ENCODE peak calls at places on chromosomes 4 and X, in ten cellular contexts. One of them, this sample, is unnamed.

GRCh38 chr4:7971881-7972500 is 32.3 kb upstream of the AFAP1 start:
- DNase-seq in BJ: no peak
- DNase-seq in NCI-H526 treated with DMSO at 0.1 percent for 48 hours: no peak
- DNase-seq in stimulated activated CD8-positive, alpha-beta memory T cell treated with anti-CD3 and anti-CD28 coated beads, Interleukin-7, amount 100 ng/mL, for 1 hour: no peak
- DNase-seq in stimulated activated naive CD8-positive, alpha-beta T cell treated with anti-CD3 and anti-CD28 coated beads, Interleukin-15, Interleukin-2, amounts not matched to agents 100 U/mL and 50 U/mL, for 24 hours: no peak
- DNase-seq in GM04504: no peak
- DNase-seq in ELR: peak; percentile 78
- DNase-seq in cardiac muscle cell: no peak
- DNase-seq in CD8-positive, alpha-beta memory T cell: no peak
- DNase-seq in GM12865: no peak
- DNase-seq in this sample: peak; percentile 54

GRCh38 chr4:3470244-3471097 is 7.4 kb downstream of the DOK7 start:
- DNase-seq in GM04504: no peak
- DNase-seq in stimulated activated CD8-positive, alpha-beta memory T cell treated with anti-CD3 and anti-CD28 coated beads, Interleukin-7, amount 100 ng/mL, for 1 hour: no peak
- DNase-seq in ELR: peak; percentile 24
- DNase-seq in GM12865: no peak
- DNase-seq in NCI-H526 treated with DMSO at 0.1 percent for 48 hours: no peak
- DNase-seq in CD8-positive, alpha-beta memory T cell: no peak
- DNase-seq in cardiac muscle cell: peak; percentile 34
- DNase-seq in stimulated activated naive CD8-positive, alpha-beta T cell treated with anti-CD3 and anti-CD28 coated beads, Interleukin-15, Interleukin-2, amounts not matched to agents 100 U/mL and 50 U/mL, for 24 hours: no peak
- DNase-seq in BJ: no peak
- DNase-seq in this sample: peak; percentile 69

GRCh38 chrX:120305531-120306145 is 5.6 kb downstream of the TMEM255A start:
- DNase-seq in BJ: no peak
- DNase-seq in cardiac muscle cell: no peak
- DNase-seq in NCI-H526 treated with DMSO at 0.1 percent for 48 hours: no peak
- DNase-seq in ELR: peak; percentile 42
- DNase-seq in CD8-positive, alpha-beta memory T cell: no peak
- DNase-seq in stimulated activated naive CD8-positive, alpha-beta T cell treated with anti-CD3 and anti-CD28 coated beads, Interleukin-15, Interleukin-2, amounts not matched to agents 100 U/mL and 50 U/mL, for 24 hours: no peak
- DNase-seq in stimulated activated CD8-positive, alpha-beta memory T cell treated with anti-CD3 and anti-CD28 coated beads, Interleukin-7, amount 100 ng/mL, for 1 hour: no peak
- DNase-seq in GM04504: no peak
- DNase-seq in GM12865: no peak
- DNase-seq in this sample: no peak

GRCh38 chr4:169428376-169428775 is 157.6 kb upstream of the SH3RF1 start:
- DNase-seq in CD8-positive, alpha-beta memory T cell: no peak
- DNase-seq in stimulated activated naive CD8-positive, alpha-beta T cell treated with anti-CD3 and anti-CD28 coated beads, Interleukin-15, Interleukin-2, amounts not matched to agents 100 U/mL and 50 U/mL, for 24 hours: no peak
- DNase-seq in GM12865: no peak
- DNase-seq in GM04504: no peak
- DNase-seq in stimulated activated CD8-positive, alpha-beta memory T cell treated with anti-CD3 and anti-CD28 coated beads, Interleukin-7, amount 100 ng/mL, for 1 hour: no peak
- DNase-seq in BJ: no peak
- DNase-seq in ELR: no peak
- DNase-seq in NCI-H526 treated with DMSO at 0.1 percent for 48 hours: no peak
- DNase-seq in cardiac muscle cell: peak; percentile 58
- DNase-seq in this sample: no peak

GRCh38 chr4:128846063-128846462 is 36.6 kb downstream of the JADE1 start:
- DNase-seq in GM04504: no peak
- DNase-seq in ELR: no peak
- DNase-seq in GM12865: no peak
- DNase-seq in stimulated activated CD8-positive, alpha-beta memory T cell treated with anti-CD3 and anti-CD28 coated beads, Interleukin-7, amount 100 ng/mL, for 1 hour: no peak
- DNase-seq in NCI-H526 treated with DMSO at 0.1 percent for 48 hours: no peak
- DNase-seq in stimulated activated naive CD8-positive, alpha-beta T cell treated with anti-CD3 and anti-CD28 coated beads, Interleukin-15, Interleukin-2, amounts not matched to agents 100 U/mL and 50 U/mL, for 24 hours: no peak
- DNase-seq in CD8-positive, alpha-beta memory T cell: no peak
- DNase-seq in BJ: no peak
- DNase-seq in cardiac muscle cell: no peak
- DNase-seq in this sample: no peak

GRCh38 chrX:126770179-126770578 is 49.4 kb upstream of the PRR32 start:
- DNase-seq in cardiac muscle cell: no peak
- DNase-seq in BJ: no peak
- DNase-seq in stimulated activated CD8-positive, alpha-beta memory T cell treated with anti-CD3 and anti-CD28 coated beads, Interleukin-7, amount 100 ng/mL, for 1 hour: no peak
- DNase-seq in GM12865: peak; percentile 0
- DNase-seq in ELR: no peak
- DNase-seq in CD8-positive, alpha-beta memory T cell: no peak
- DNase-seq in stimulated activated naive CD8-positive, alpha-beta T cell treated with anti-CD3 and anti-CD28 coated beads, Interleukin-15, Interleukin-2, amounts not matched to agents 100 U/mL and 50 U/mL, for 24 hours: no peak
- DNase-seq in NCI-H526 treated with DMSO at 0.1 percent for 48 hours: peak; percentile 28
- DNase-seq in GM04504: no peak
- DNase-seq in this sample: no peak

GRCh38 chr4:99300934-99301333 is 10.1 kb upstream of the ADH1A start:
- DNase-seq in stimulated activated naive CD8-positive, alpha-beta T cell treated with anti-CD3 and anti-CD28 coated beads, Interleukin-15, Interleukin-2, amounts not matched to agents 100 U/mL and 50 U/mL, for 24 hours: no peak
- DNase-seq in BJ: peak; percentile 90
- DNase-seq in CD8-positive, alpha-beta memory T cell: no peak
- DNase-seq in GM12865: no peak
- DNase-seq in ELR: peak; percentile 17
- DNase-seq in GM04504: peak; percentile 97
- DNase-seq in cardiac muscle cell: peak; percentile 99
- DNase-seq in stimulated activated CD8-positive, alpha-beta memory T cell treated with anti-CD3 and anti-CD28 coated beads, Interleukin-7, amount 100 ng/mL, for 1 hour: no peak
- DNase-seq in NCI-H526 treated with DMSO at 0.1 percent for 48 hours: no peak
- DNase-seq in this sample: peak; percentile 71

GRCh38 chrX:136268051-136269048 is 17.1 kb upstream of the MAP7D3 start:
- DNase-seq in GM04504: no peak
- DNase-seq in cardiac muscle cell: peak; percentile 54
- DNase-seq in GM12865: peak; percentile 52
- DNase-seq in ELR: peak; percentile 55
- DNase-seq in stimulated activated CD8-positive, alpha-beta memory T cell treated with anti-CD3 and anti-CD28 coated beads, Interleukin-7, amount 100 ng/mL, for 1 hour: peak; percentile 5
- DNase-seq in CD8-positive, alpha-beta memory T cell: peak; percentile 18
- DNase-seq in NCI-H526 treated with DMSO at 0.1 percent for 48 hours: peak; percentile 11
- DNase-seq in stimulated activated naive CD8-positive, alpha-beta T cell treated with anti-CD3 and anti-CD28 coated beads, Interleukin-15, Interleukin-2, amounts not matched to agents 100 U/mL and 50 U/mL, for 24 hours: peak; percentile 41
- DNase-seq in BJ: no peak
- DNase-seq in this sample: peak; percentile 47

GRCh38 chrX:131626681-131627296 is 82.9 kb downstream of the OR13H1 start:
- DNase-seq in CD8-positive, alpha-beta memory T cell: no peak
- DNase-seq in GM12865: no peak
- DNase-seq in NCI-H526 treated with DMSO at 0.1 percent for 48 hours: peak; percentile 0
- DNase-seq in ELR: no peak
- DNase-seq in stimulated activated naive CD8-positive, alpha-beta T cell treated with anti-CD3 and anti-CD28 coated beads, Interleukin-15, Interleukin-2, amounts not matched to agents 100 U/mL and 50 U/mL, for 24 hours: no peak
- DNase-seq in cardiac muscle cell: peak; percentile 7
- DNase-seq in BJ: no peak
- DNase-seq in GM04504: no peak
- DNase-seq in stimulated activated CD8-positive, alpha-beta memory T cell treated with anti-CD3 and anti-CD28 coated beads, Interleukin-7, amount 100 ng/mL, for 1 hour: no peak
- DNase-seq in this sample: no peak

GRCh38 chr4:14532436-14532835 is 469.8 kb upstream of the CPEB2 start:
- DNase-seq in stimulated activated naive CD8-positive, alpha-beta T cell treated with anti-CD3 and anti-CD28 coated beads, Interleukin-15, Interleukin-2, amounts not matched to agents 100 U/mL and 50 U/mL, for 24 hours: no peak
- DNase-seq in ELR: no peak
- DNase-seq in CD8-positive, alpha-beta memory T cell: no peak
- DNase-seq in GM04504: no peak
- DNase-seq in NCI-H526 treated with DMSO at 0.1 percent for 48 hours: no peak
- DNase-seq in cardiac muscle cell: no peak
- DNase-seq in BJ: no peak
- DNase-seq in stimulated activated CD8-positive, alpha-beta memory T cell treated with anti-CD3 and anti-CD28 coated beads, Interleukin-7, amount 100 ng/mL, for 1 hour: no peak
- DNase-seq in GM12865: no peak
- DNase-seq in this sample: no peak

GRCh38 chr4:176499518-176499917 is 179.8 kb downstream of the SPCS3 start:
- DNase-seq in stimulated activated naive CD8-positive, alpha-beta T cell treated with anti-CD3 and anti-CD28 coated beads, Interleukin-15, Interleukin-2, amounts not matched to agents 100 U/mL and 50 U/mL, for 24 hours: no peak
- DNase-seq in ELR: peak; percentile 83
- DNase-seq in GM12865: no peak
- DNase-seq in stimulated activated CD8-positive, alpha-beta memory T cell treated with anti-CD3 and anti-CD28 coated beads, Interleukin-7, amount 100 ng/mL, for 1 hour: no peak
- DNase-seq in BJ: peak; percentile 80
- DNase-seq in NCI-H526 treated with DMSO at 0.1 percent for 48 hours: no peak
- DNase-seq in GM04504: peak; percentile 60
- DNase-seq in cardiac muscle cell: peak; percentile 19
- DNase-seq in CD8-positive, alpha-beta memory T cell: no peak
- DNase-seq in this sample: no peak

GRCh38 chrX:16002185-16002584 is 121.2 kb upstream of the GRPR start:
- DNase-seq in cardiac muscle cell: peak; percentile 7
- DNase-seq in CD8-positive, alpha-beta memory T cell: no peak
- DNase-seq in GM12865: no peak
- DNase-seq in ELR: peak; percentile 47
- DNase-seq in BJ: no peak
- DNase-seq in stimulated activated CD8-positive, alpha-beta memory T cell treated with anti-CD3 and anti-CD28 coated beads, Interleukin-7, amount 100 ng/mL, for 1 hour: no peak
- DNase-seq in NCI-H526 treated with DMSO at 0.1 percent for 48 hours: no peak
- DNase-seq in stimulated activated naive CD8-positive, alpha-beta T cell treated with anti-CD3 and anti-CD28 coated beads, Interleukin-15, Interleukin-2, amounts not matched to agents 100 U/mL and 50 U/mL, for 24 hours: no peak
- DNase-seq in GM04504: no peak
- DNase-seq in this sample: no peak

GRCh38 chrX:45540181-45540580 is 339.5 kb upstream of the DIPK2B start:
- DNase-seq in stimulated activated naive CD8-positive, alpha-beta T cell treated with anti-CD3 and anti-CD28 coated beads, Interleukin-15, Interleukin-2, amounts not matched to agents 100 U/mL and 50 U/mL, for 24 hours: no peak
- DNase-seq in NCI-H526 treated with DMSO at 0.1 percent for 48 hours: no peak
- DNase-seq in cardiac muscle cell: no peak
- DNase-seq in GM12865: no peak
- DNase-seq in CD8-positive, alpha-beta memory T cell: no peak
- DNase-seq in BJ: no peak
- DNase-seq in stimulated activated CD8-positive, alpha-beta memory T cell treated with anti-CD3 and anti-CD28 coated beads, Interleukin-7, amount 100 ng/mL, for 1 hour: no peak
- DNase-seq in ELR: no peak
- DNase-seq in GM04504: no peak
- DNase-seq in this sample: no peak

GRCh38 chr4:16607241-16607640 is 291.2 kb downstream of the LDB2 start:
- DNase-seq in stimulated activated CD8-positive, alpha-beta memory T cell treated with anti-CD3 and anti-CD28 coated beads, Interleukin-7, amount 100 ng/mL, for 1 hour: no peak
- DNase-seq in CD8-positive, alpha-beta memory T cell: no peak
- DNase-seq in stimulated activated naive CD8-positive, alpha-beta T cell treated with anti-CD3 and anti-CD28 coated beads, Interleukin-15, Interleukin-2, amounts not matched to agents 100 U/mL and 50 U/mL, for 24 hours: no peak
- DNase-seq in GM04504: no peak
- DNase-seq in BJ: no peak
- DNase-seq in GM12865: no peak
- DNase-seq in cardiac muscle cell: no peak
- DNase-seq in NCI-H526 treated with DMSO at 0.1 percent for 48 hours: no peak
- DNase-seq in ELR: no peak
- DNase-seq in this sample: no peak

GRCh38 chrX:150959557-150959956 is 23.6 kb upstream of the HMGB3 start:
- DNase-seq in GM12865: no peak
- DNase-seq in CD8-positive, alpha-beta memory T cell: no peak
- DNase-seq in NCI-H526 treated with DMSO at 0.1 percent for 48 hours: no peak
- DNase-seq in BJ: no peak
- DNase-seq in cardiac muscle cell: no peak
- DNase-seq in stimulated activated naive CD8-positive, alpha-beta T cell treated with anti-CD3 and anti-CD28 coated beads, Interleukin-15, Interleukin-2, amounts not matched to agents 100 U/mL and 50 U/mL, for 24 hours: no peak
- DNase-seq in GM04504: no peak
- DNase-seq in ELR: no peak
- DNase-seq in stimulated activated CD8-positive, alpha-beta memory T cell treated with anti-CD3 and anti-CD28 coated beads, Interleukin-7, amount 100 ng/mL, for 1 hour: no peak
- DNase-seq in this sample: no peak

GRCh38 chr4:186622788-186623464 is 67.6 kb upstream of the MTNR1A start:
- DNase-seq in GM04504: peak; percentile 28
- DNase-seq in NCI-H526 treated with DMSO at 0.1 percent for 48 hours: no peak
- DNase-seq in cardiac muscle cell: peak; percentile 71
- DNase-seq in GM12865: no peak
- DNase-seq in ELR: peak; percentile 81
- DNase-seq in CD8-positive, alpha-beta memory T cell: no peak
- DNase-seq in stimulated activated CD8-positive, alpha-beta memory T cell treated with anti-CD3 and anti-CD28 coated beads, Interleukin-7, amount 100 ng/mL, for 1 hour: no peak
- DNase-seq in stimulated activated naive CD8-positive, alpha-beta T cell treated with anti-CD3 and anti-CD28 coated beads, Interleukin-15, Interleukin-2, amounts not matched to agents 100 U/mL and 50 U/mL, for 24 hours: no peak
- DNase-seq in BJ: peak; percentile 18
- DNase-seq in this sample: no peak

This sample was measured in colonic mucosa.